ENCODE peak calls at places on chromosome 13, in five cellular contexts. R, O, Y, U and B are unnamed samples.

GRCh38 chr13:51838235-51838846 is 6.6 kb downstream of the TMEM272 start:
- DNase-seq in R (no peak), O (no peak), U (peak), Y (peak), B (no peak)

GRCh38 chr13:38826182-38826813 is 139.4 kb downstream of the FREM2 start:
- DNase-seq in R (no peak), U (no peak), O (no peak), Y (no peak), B (no peak)

GRCh38 chr13:36919206-36919832 is 719 bp downstream of the SMAD9 start:
- DNase-seq in O (no peak), R (no peak), U (peak), Y (peak), B (peak)

GRCh38 chr13:45073809-45074208 is 46.5 kb upstream of the GTF2F2 start:
- DNase-seq in O (no peak), R (no peak), Y (no peak), U (no peak), B (peak)

GRCh38 chr13:46903748-46904147 is 6.9 kb upstream of the HTR2A start:
- DNase-seq in Y (peak), O (no peak), R (no peak), U (peak), B (no peak)

GRCh38 chr13:36453518-36453917 is 21.2 kb downstream of the CCNA1 start:
- DNase-seq in Y (peak), R (no peak), U (peak), O (no peak), B (no peak)

GRCh38 chr13:27792393-27793218 is at the start of gene GSX1:
- DNase-seq in R (no peak), U (peak), O (peak), Y (peak), B (peak)

GRCh38 chr13:20389696-20390525 is 135.7 kb downstream of the CRYL1 start:
- DNase-seq in U (peak), O (no peak), Y (no peak), R (no peak), B (peak)

GRCh38 chr13:46374710-46375109 is 12.3 kb downstream of the RUBCNL start:
- DNase-seq in O (no peak), U (no peak), Y (no peak), R (no peak), B (no peak)